ENCODE peak calls at places on chromosomes 5 and 9, in seven cellular contexts. A is HepG2, Y is HCT116, T is GM12878, Q is SK-N-SH, F is H1, J is K562. B is an unnamed sample.

GRCh38 chr9:92257327-92257726 is 36.2 kb downstream of the IARS1 start:
- DNase-seq in Q (no peak), Y (no peak), F (no peak), A (no peak), J (no peak), T (no peak), B (no peak)

GRCh38 chr5:10552183-10553143 is 11.4 kb upstream of the ANKRD33B start:
- DNase-seq in Q (no peak), T (no peak), A (no peak), Y (peak), J (no peak), F (no peak), B (no peak)

GRCh38 chr5:135120951-135121350 is 86.9 kb upstream of the PITX1 start:
- DNase-seq in J (peak), F (peak), T (no peak), Y (no peak), Q (no peak), A (no peak), B (no peak)

GRCh38 chr9:136533775-136534157 is 12.1 kb downstream of the NOTCH1 start:
- DNase-seq in T (no peak), A (no peak), Q (no peak), F (no peak), J (no peak), Y (no peak), B (no peak)

GRCh38 chr5:157900644-157901043 is 41.7 kb upstream of the CLINT1 start:
- DNase-seq in T (no peak), J (no peak), Y (no peak), F (no peak), A (no peak), Q (no peak), B (no peak)

GRCh38 chr5:25948278-25948677 is 1090.1 kb downstream of the CDH9 start:
- DNase-seq in A (no peak), T (no peak), J (no peak), F (no peak), Q (no peak), Y (no peak), B (no peak)

GRCh38 chr5:94802450-94802849 is 184.0 kb downstream of the SLF1 start:
- DNase-seq in Y (no peak), Q (no peak), T (no peak), J (peak), A (no peak), F (no peak), B (no peak)

GRCh38 chr5:121968910-121969607 is 7.3 kb downstream of the SRFBP1 start:
- DNase-seq in T (no peak), J (peak), F (no peak), Q (no peak), A (no peak), Y (peak), B (peak)

GRCh38 chr5:78537821-78538220 is 110.8 kb downstream of the LHFPL2 start:
- DNase-seq in Q (peak), Y (no peak), A (peak), T (no peak), J (peak), F (no peak), B (no peak)

GRCh38 chr5:151684690-151685361 is 1.9 kb downstream of the SPARC start:
- DNase-seq in Q (no peak), A (no peak), Y (no peak), T (no peak), J (peak), F (peak), B (no peak)

GRCh38 chr9:112844771-112845542 is 45.7 kb downstream of the SLC46A2 start:
- DNase-seq in T (peak), A (peak), F (peak), J (peak), Q (peak), Y (peak), B (peak)

GRCh38 chr9:33393581-33393980 is 8.8 kb downstream of the AQP7 start:
- DNase-seq in A (no peak), Q (no peak), F (no peak), Y (no peak), J (no peak), T (no peak), B (no peak)

GRCh38 chr9:86614871-86615849 is 260.9 kb upstream of the TUT7 start:
- DNase-seq in J (peak), F (peak), T (no peak), Y (no peak), Q (peak), A (peak), B (no peak)

GRCh38 chr5:177498013-177498847 is 826 bp upstream of the PDLIM7 start:
- DNase-seq in T (no peak), F (no peak), Y (no peak), Q (no peak), J (peak), A (peak), B (no peak)

GRCh38 chr9:137222190-137223077 is at the start of gene RNF208:
- DNase-seq in F (no peak), T (no peak), A (no peak), Y (no peak), J (no peak), Q (peak), B (no peak)

GRCh38 chr9:138023394-138024124 is 146.0 kb downstream of the CACNA1B start:
- DNase-seq in T (no peak), J (no peak), Q (no peak), Y (no peak), F (peak), A (no peak), B (no peak)

GRCh38 chr9:110427497-110428104 is 89.9 kb upstream of the TXNDC8 start:
- DNase-seq in J (peak), Y (peak), A (peak), F (peak), T (no peak), Q (peak), B (peak)

GRCh38 chr9:128642675-128643074 is 14.0 kb downstream of the DYNC2I2 start:
- DNase-seq in Q (no peak), T (no peak), F (no peak), A (no peak), J (no peak), Y (no peak), B (no peak)

GRCh38 chr9:121811140-121811539 is 159.7 kb downstream of the DAB2IP start:
- DNase-seq in T (no peak), F (no peak), J (no peak), A (no peak), Q (no peak), Y (no peak), B (no peak)

GRCh38 chr5:13771011-13771571 is 173.4 kb downstream of the DNAH5 start:
- DNase-seq in A (no peak), Q (no peak), T (no peak), Y (no peak), F (no peak), J (no peak), B (no peak)

GRCh38 chr9:128703616-128704355 is 1.5 kb downstream of the PKN3 start:
- DNase-seq in J (peak), T (no peak), Q (peak), A (no peak), Y (no peak), F (no peak), B (no peak)

GRCh38 chr9:27768781-27769180 is 195.5 kb upstream of the C9orf72 start:
- DNase-seq in Q (no peak), T (no peak), Y (no peak), J (no peak), A (no peak), F (no peak), B (no peak)

GRCh38 chr9:27765266-27765665 is 192.0 kb upstream of the C9orf72 start:
- DNase-seq in A (no peak), Y (no peak), Q (no peak), J (no peak), F (no peak), T (no peak), B (no peak)

GRCh38 chr9:27770541-27770940 is 197.3 kb upstream of the C9orf72 start:
- DNase-seq in T (no peak), Y (no peak), J (no peak), F (no peak), A (no peak), Q (no peak), B (no peak)

GRCh38 chr9:27763831-27764230 is 190.6 kb upstream of the C9orf72 start:
- DNase-seq in F (no peak), Y (no peak), Q (no peak), A (no peak), J (no peak), T (no peak), B (no peak)

DNA sequence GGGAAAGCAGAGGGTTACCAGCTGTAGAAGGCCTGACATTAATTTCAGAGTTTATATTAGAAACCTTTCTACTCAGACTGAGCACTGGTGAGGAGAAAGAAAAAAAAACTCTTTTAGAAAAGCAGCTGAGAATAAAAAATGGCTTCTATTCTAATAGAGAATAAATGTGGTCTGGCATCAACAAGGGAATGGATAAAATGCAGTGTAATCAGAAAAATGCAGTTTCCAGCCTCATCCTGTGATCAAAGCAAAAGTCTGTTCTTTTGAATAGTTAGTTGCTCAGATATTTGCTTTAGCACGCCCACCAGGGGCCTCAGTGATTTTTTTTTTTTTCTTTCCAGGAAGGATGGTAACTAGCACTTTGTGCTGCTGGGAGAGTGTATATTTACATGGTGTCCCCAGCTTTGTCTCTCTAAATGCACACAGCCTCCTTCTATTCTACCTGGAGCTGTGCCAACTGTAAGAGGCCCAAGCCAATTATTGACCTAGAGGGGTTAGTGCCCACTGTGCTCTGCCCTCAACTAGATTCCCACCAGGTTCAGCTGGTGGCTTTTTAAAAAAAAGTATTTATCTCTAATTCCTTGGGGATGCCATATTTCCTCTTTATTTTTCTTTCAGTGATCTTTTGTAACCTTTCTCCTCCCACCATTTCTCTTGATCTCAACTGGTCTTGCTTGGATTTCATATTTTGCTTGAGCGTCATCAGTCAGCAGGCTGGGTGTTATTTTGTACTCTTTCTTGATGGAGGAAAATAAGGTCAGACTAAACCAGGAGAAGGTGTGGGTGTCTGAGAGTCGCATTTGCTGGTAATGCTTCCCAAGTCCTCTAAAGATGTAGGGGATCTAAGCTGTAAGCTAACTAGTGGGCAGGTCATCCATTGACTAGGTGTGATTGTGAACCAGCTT is 192.9 kb upstream of the C9orf72 start:
- DNase-seq in T (no peak), Q (no peak), J (no peak), F (no peak), Y (no peak), A (no peak), B (no peak)
- H3K27ac ChIP-seq in T (no peak), Q (no peak), J (no peak), F (no peak), Y (no peak), A (no peak), B (no peak)

DNA sequence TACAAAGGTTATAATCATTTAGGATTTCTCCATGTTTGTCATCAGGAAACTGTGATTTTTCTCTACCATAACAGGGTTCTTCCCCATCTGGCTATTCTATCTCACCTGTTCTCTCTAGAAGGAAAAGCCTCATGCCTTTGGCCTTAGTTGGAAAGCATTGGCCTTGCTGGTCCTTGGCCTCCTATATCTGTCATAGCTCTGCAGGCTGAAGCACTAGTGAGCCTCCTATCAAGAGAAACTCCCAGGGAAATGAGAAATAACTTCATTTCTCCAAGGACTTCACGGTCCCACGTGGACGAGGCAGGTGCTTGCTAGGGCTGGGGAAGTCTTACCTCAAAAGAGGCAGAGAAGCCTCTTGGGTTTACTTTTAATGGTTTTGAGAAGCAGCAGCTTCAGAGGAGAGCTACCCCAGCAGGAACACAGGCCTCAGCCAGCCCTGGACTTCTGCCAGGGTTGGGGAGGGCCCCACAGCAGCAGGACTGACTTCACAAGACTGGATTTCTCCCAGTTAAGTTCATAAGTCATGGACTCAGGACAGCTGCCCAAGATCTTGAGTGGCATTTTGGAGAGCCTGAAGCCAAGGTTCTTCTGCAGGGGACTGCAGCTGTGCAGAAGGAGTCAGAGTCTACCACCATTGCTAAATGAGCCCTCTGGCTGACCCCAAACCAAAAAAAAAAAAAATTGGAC is 15.8 kb upstream of the PSAT1 start:
- DNase-seq in T (no peak), F (no peak), A (peak), Q (peak), J (peak), Y (no peak), B (no peak)
- TF ChIP-seq POLR2AphosphoS5 in T (no peak), F (no peak), A (no peak), Q (no peak), J (no peak), Y (no peak), B (no peak)

DNA sequence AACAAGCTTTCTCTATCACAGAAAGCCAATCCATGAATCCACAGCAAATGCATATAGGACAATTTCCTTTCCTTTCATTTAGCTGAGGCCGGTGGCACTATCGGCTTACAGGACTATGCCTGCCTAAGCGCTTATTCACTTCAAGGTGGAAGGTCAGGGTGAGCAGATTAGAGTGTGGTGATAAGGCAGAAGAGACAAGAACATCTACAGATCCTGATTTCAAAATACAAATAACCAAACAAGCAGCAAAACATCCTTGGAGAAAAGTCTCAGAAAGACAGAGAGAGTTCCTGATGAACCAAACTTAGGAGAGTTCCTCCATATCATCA is 57.2 kb downstream of the MEF2C start:
- DNase-seq in T (no peak), Y (no peak), F (no peak), Q (no peak), A (no peak), J (peak), B (no peak)
- TF ChIP-seq SIN3A in T (no peak), Y (no peak), F (no peak), Q (no peak), A (no peak), J (no peak), B (no peak)

DNA sequence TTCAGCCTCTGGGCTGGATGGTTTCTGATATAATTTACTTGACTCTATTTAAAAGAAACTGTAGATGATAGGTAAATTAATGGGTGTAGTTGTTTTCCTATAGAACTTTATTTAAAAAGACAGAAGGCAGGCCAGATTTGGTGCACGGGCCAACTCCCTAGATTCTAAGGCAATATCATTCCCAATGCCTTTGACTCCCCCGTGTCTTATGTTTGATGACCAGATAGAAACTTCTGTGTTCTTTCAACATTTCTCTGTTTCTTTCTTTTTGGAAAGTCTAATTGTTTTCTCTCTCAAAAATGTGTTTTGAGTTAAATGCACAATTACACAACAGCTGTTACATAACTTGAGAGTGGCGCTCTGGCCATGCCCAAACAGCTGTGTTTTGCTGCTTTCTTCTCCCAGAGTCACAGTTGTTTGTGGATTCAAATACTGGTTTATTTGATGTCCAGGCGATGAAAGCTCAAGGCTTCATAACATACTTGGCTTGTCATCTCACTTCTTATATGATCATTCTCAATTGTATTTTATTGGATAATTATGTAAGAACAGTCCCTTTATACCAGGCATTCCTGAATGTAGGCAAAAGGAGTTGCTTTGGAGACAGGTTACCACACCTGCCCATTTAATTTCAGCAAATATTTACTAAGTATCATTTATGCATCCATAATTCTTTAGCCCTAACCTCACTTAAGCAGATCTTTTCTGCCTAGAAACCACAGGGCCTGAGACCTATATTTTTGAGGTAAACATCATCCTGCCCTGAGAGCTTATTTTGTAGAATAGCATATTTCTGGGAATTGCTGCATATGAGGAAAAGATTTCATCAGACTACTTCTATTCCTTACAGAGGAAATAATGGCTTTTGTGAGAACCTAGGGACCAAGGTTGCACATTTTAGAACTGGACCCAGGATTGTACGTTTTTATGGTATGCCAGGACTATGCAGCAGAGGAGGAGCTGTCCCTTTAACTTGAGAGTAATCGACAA is 1.9 kb upstream of the ALDH1A1 start:
- DNase-seq in Y (no peak), T (no peak), Q (no peak), F (no peak), J (no peak), A (no peak), B (no peak)
- H3K27ac ChIP-seq in Y (no peak), T (no peak), Q (no peak), F (no peak), J (no peak), A (no peak), B (no peak)

DNA sequence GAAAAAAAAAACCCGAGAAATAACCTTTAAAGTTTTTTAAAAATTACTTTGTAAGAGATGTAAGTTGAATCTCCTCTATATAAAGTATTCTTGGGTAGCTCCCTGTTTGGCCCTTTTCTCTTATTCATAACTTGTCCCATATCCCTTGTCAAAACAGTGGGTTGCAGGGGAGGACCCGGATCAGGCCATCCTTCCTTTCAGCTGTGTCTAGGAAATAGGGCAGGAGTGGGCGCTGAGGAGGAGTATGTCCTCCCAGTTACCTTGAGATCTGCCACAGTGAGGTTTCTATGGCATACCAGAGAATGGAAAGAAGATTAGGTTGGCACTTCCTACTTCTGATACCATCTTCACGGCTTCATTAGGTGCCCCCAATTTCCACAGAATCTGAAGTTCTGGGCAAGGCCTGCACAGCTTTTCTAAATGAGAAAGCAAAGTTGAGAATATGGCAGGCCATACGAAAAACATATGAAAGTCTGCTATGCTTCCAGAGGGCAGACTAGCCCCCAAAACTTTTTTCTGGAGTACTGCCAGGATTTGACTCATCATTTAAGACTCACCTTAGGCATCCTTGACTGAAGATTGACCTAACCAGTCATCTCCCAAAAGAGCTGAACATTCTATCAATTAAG is 20.3 kb downstream of the MEF2C start:
- DNase-seq in Y (no peak), A (no peak), Q (no peak), J (no peak), F (no peak), T (no peak), B (no peak)
- TF ChIP-seq POLR2AphosphoS5 in Y (no peak), A (no peak), Q (no peak), J (no peak), F (no peak), T (no peak), B (no peak)